ENCODE peak calls at places on chromosomes 7 and 10, in ten cellular contexts. One of them, this sample, is unnamed.

GRCh38 chr7:139648617-139648932 is 125.1 kb downstream of the CLEC2L start:
- DNase-seq in suprapubic skin: no peak
- DNase-seq in testis: no peak
- DNase-seq in IMR-90: no peak
- DNase-seq in esophagus muscularis mucosa: no peak
- DNase-seq in lower leg skin: no peak
- DNase-seq in adrenal gland: no peak
- DNase-seq in NB4: no peak
- DNase-seq in A549: no peak
- DNase-seq in ovary: no peak
- DNase-seq in this sample: no peak

GRCh38 chr7:123665157-123665556 is 9.5 kb downstream of the LMOD2 start:
- DNase-seq in lower leg skin: no peak
- DNase-seq in IMR-90: peak
- DNase-seq in testis: no peak
- DNase-seq in NB4: no peak
- DNase-seq in ovary: no peak
- DNase-seq in adrenal gland: no peak
- DNase-seq in suprapubic skin: no peak
- DNase-seq in esophagus muscularis mucosa: no peak
- DNase-seq in A549: no peak
- DNase-seq in this sample: no peak

GRCh38 chr7:136868496-136869005 is at the start of gene CHRM2:
- DNase-seq in IMR-90: peak
- DNase-seq in A549: no peak
- DNase-seq in suprapubic skin: no peak
- DNase-seq in esophagus muscularis mucosa: no peak
- DNase-seq in lower leg skin: no peak
- DNase-seq in adrenal gland: no peak
- DNase-seq in ovary: peak
- DNase-seq in testis: no peak
- DNase-seq in NB4: no peak
- DNase-seq in this sample: no peak

GRCh38 chr7:95404316-95404715 is 8.1 kb upstream of the PON3 start:
- DNase-seq in testis: peak
- DNase-seq in adrenal gland: no peak
- DNase-seq in NB4: no peak
- DNase-seq in ovary: peak
- DNase-seq in esophagus muscularis mucosa: no peak
- DNase-seq in A549: no peak
- DNase-seq in suprapubic skin: no peak
- DNase-seq in lower leg skin: no peak
- DNase-seq in IMR-90: peak
- DNase-seq in this sample: no peak

GRCh38 chr7:158818325-158819213 is 10.7 kb downstream of the ESYT2 start:
- DNase-seq in A549: peak
- DNase-seq in IMR-90: peak
- DNase-seq in lower leg skin: peak
- DNase-seq in adrenal gland: peak
- DNase-seq in esophagus muscularis mucosa: peak
- DNase-seq in NB4: peak
- DNase-seq in suprapubic skin: peak
- DNase-seq in testis: peak
- DNase-seq in ovary: peak
- DNase-seq in this sample: peak

GRCh38 chr7:116089293-116089692 is 58.7 kb upstream of the TFEC start:
- DNase-seq in suprapubic skin: no peak
- DNase-seq in IMR-90: no peak
- DNase-seq in adrenal gland: no peak
- DNase-seq in testis: no peak
- DNase-seq in lower leg skin: no peak
- DNase-seq in ovary: no peak
- DNase-seq in NB4: no peak
- DNase-seq in esophagus muscularis mucosa: no peak
- DNase-seq in A549: no peak
- DNase-seq in this sample: no peak

GRCh38 chr10:24425151-24425550 is 216.2 kb downstream of the KIAA1217 start:
- DNase-seq in suprapubic skin: no peak
- DNase-seq in adrenal gland: no peak
- DNase-seq in IMR-90: no peak
- DNase-seq in A549: no peak
- DNase-seq in testis: no peak
- DNase-seq in lower leg skin: no peak
- DNase-seq in ovary: no peak
- DNase-seq in esophagus muscularis mucosa: no peak
- DNase-seq in NB4: no peak
- DNase-seq in this sample: no peak

GRCh38 chr7:102412548-102412947 is 16.4 kb downstream of the PRKRIP1 start:
- DNase-seq in testis: peak
- DNase-seq in esophagus muscularis mucosa: no peak
- DNase-seq in suprapubic skin: no peak
- DNase-seq in ovary: no peak
- DNase-seq in NB4: peak
- DNase-seq in lower leg skin: no peak
- DNase-seq in adrenal gland: peak
- DNase-seq in A549: peak
- DNase-seq in IMR-90: peak
- DNase-seq in this sample: no peak

GRCh38 chr10:3850999-3851937 is 66.3 kb upstream of the KLF6 start:
- DNase-seq in lower leg skin: no peak
- DNase-seq in ovary: no peak
- DNase-seq in suprapubic skin: no peak
- DNase-seq in A549: peak
- DNase-seq in testis: no peak
- DNase-seq in esophagus muscularis mucosa: no peak
- DNase-seq in adrenal gland: no peak
- DNase-seq in NB4: peak
- DNase-seq in IMR-90: peak
- DNase-seq in this sample: no peak

GRCh38 chr10:114869500-114869899 is 47.9 kb downstream of the FHIP2A start:
- DNase-seq in suprapubic skin: no peak
- DNase-seq in adrenal gland: no peak
- DNase-seq in esophagus muscularis mucosa: no peak
- DNase-seq in lower leg skin: no peak
- DNase-seq in IMR-90: peak
- DNase-seq in A549: no peak
- DNase-seq in testis: no peak
- DNase-seq in NB4: peak
- DNase-seq in ovary: no peak
- DNase-seq in this sample: no peak

GRCh38 chr10:133364645-133365431 is 7.0 kb upstream of the FUOM start:
- DNase-seq in suprapubic skin: no peak
- DNase-seq in ovary: no peak
- DNase-seq in testis: no peak
- DNase-seq in A549: no peak
- DNase-seq in NB4: no peak
- DNase-seq in IMR-90: no peak
- DNase-seq in lower leg skin: no peak
- DNase-seq in esophagus muscularis mucosa: no peak
- DNase-seq in adrenal gland: no peak
- DNase-seq in this sample: no peak

GRCh38 chr7:50310361-50310760 is 5.8 kb downstream of the IKZF1 start:
- DNase-seq in A549: no peak
- DNase-seq in NB4: peak
- DNase-seq in IMR-90: no peak
- DNase-seq in ovary: no peak
- DNase-seq in adrenal gland: no peak
- DNase-seq in lower leg skin: no peak
- DNase-seq in esophagus muscularis mucosa: no peak
- DNase-seq in testis: no peak
- DNase-seq in suprapubic skin: no peak
- DNase-seq in this sample: no peak

GRCh38 chr7:120941064-120941463 is 9.5 kb upstream of the ING3 start:
- DNase-seq in adrenal gland: no peak
- DNase-seq in NB4: peak
- DNase-seq in esophagus muscularis mucosa: no peak
- DNase-seq in IMR-90: no peak
- DNase-seq in testis: no peak
- DNase-seq in suprapubic skin: no peak
- DNase-seq in A549: no peak
- DNase-seq in lower leg skin: no peak
- DNase-seq in ovary: no peak
- DNase-seq in this sample: no peak

GRCh38 chr10:46555713-46556514 is 544 bp downstream of the GPRIN2 start:
- DNase-seq in IMR-90: no peak
- DNase-seq in testis: peak
- DNase-seq in esophagus muscularis mucosa: no peak
- DNase-seq in A549: peak
- DNase-seq in adrenal gland: peak
- DNase-seq in NB4: peak
- DNase-seq in lower leg skin: peak
- DNase-seq in suprapubic skin: peak
- DNase-seq in ovary: peak
- DNase-seq in this sample: peak

GRCh38 chr10:21495002-21495685 is 30.3 kb downstream of the SKIDA1 start:
- DNase-seq in lower leg skin: peak
- DNase-seq in IMR-90: peak
- DNase-seq in esophagus muscularis mucosa: no peak
- DNase-seq in ovary: peak
- DNase-seq in A549: no peak
- DNase-seq in testis: peak
- DNase-seq in suprapubic skin: no peak
- DNase-seq in adrenal gland: peak
- DNase-seq in NB4: no peak
- DNase-seq in this sample: no peak

GRCh38 chr7:26420600-26420999 is 128.9 kb downstream of the SNX10 start:
- DNase-seq in IMR-90: no peak
- DNase-seq in lower leg skin: no peak
- DNase-seq in A549: no peak
- DNase-seq in NB4: no peak
- DNase-seq in adrenal gland: no peak
- DNase-seq in esophagus muscularis mucosa: no peak
- DNase-seq in ovary: no peak
- DNase-seq in suprapubic skin: no peak
- DNase-seq in testis: no peak
- DNase-seq in this sample: no peak
- TF ChIP-seq POLR2A in IMR-90: no peak
- TF ChIP-seq POLR2A in lower leg skin: no peak
- TF ChIP-seq POLR2A in A549: no peak
- TF ChIP-seq POLR2A in NB4: no peak
- TF ChIP-seq POLR2A in adrenal gland: no peak
- TF ChIP-seq POLR2A in esophagus muscularis mucosa: no peak
- TF ChIP-seq POLR2A in ovary: no peak
- TF ChIP-seq POLR2A in suprapubic skin: no peak
- TF ChIP-seq POLR2A in testis: no peak
- TF ChIP-seq POLR2A in this sample: no peak

DNA sequence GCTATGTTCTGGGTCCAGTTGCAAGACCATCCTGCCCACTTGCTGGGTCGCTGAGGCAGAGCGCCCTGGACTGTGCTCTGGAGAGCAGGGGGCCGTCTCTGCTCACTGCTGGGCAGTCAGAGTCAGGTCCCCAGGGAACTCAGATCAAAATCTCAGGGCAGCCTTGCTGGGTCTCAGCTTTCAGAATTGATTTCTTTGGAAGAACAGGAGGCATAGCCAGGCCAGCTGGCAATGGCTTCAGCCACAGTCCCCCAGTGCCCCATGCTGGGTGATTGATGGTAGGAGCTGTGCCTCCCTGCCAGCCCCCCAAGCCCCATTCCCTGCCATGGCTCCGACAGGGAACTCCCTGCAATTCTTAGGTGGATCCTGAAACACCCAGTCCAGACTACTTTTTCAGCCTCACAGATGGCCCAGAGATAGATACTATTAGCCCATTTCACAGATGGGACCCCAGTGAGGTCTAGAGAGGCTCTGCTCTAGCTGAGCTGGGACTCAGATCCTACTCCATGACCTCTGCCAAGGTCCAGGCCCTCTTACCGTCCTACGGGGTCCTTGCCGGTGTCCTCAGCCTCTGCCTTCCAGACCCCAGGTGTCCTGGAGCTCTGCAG is 470 bp downstream of the MMRN2 start:
- DNase-seq in A549: no peak
- DNase-seq in esophagus muscularis mucosa: no peak
- DNase-seq in NB4: no peak
- DNase-seq in testis: no peak
- DNase-seq in adrenal gland: no peak
- DNase-seq in IMR-90: no peak
- DNase-seq in ovary: peak
- DNase-seq in lower leg skin: no peak
- DNase-seq in suprapubic skin: no peak
- DNase-seq in this sample: no peak
- H3K4me3 ChIP-seq in A549: no peak
- H3K4me3 ChIP-seq in esophagus muscularis mucosa: peak
- H3K4me3 ChIP-seq in NB4: no peak
- H3K4me3 ChIP-seq in testis: no peak
- H3K4me3 ChIP-seq in adrenal gland: no peak
- H3K4me3 ChIP-seq in IMR-90: no peak
- H3K4me3 ChIP-seq in ovary: peak
- H3K4me3 ChIP-seq in lower leg skin: no peak
- H3K4me3 ChIP-seq in suprapubic skin: peak
- H3K4me3 ChIP-seq in this sample: peak

DNA sequence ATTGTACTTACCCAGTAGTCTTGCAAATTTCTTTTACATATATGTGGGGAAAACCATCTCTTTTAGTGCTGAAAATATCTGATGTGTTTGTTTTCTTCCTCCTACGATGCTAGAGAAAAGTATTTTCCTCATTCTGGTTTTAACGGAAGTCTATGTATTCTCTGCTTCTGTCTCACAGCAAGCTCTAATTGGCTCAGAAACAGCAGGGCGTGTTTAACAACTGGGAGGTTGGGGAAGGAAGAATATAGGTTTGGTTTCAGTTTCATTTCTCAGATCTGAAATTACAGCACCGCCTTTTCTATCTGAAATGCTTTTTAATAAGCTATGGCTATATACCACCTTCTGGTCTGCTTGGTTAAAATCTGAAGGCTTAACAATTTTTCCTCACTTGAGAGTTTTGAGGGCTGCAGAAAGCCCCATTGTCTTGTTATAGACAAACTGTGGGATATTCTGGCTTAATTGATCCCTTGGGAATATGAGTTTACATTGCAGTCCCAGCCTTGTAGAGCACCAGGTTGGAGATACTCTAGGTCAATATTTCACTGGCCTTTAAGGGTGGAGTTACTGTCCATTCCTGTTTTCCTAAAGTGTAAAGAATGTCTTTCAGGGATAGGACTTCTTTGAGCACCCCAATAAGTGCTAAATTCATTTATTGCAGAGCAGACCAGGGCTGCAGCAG is at the start of gene SAMD9:
- DNase-seq in ovary: no peak
- DNase-seq in lower leg skin: no peak
- DNase-seq in suprapubic skin: no peak
- DNase-seq in testis: peak
- DNase-seq in esophagus muscularis mucosa: no peak
- DNase-seq in IMR-90: peak
- DNase-seq in A549: peak
- DNase-seq in NB4: peak
- DNase-seq in adrenal gland: peak
- DNase-seq in this sample: no peak
- TF ChIP-seq POLR2A in ovary: no peak
- TF ChIP-seq POLR2A in lower leg skin: no peak
- TF ChIP-seq POLR2A in suprapubic skin: no peak
- TF ChIP-seq POLR2A in testis: no peak
- TF ChIP-seq POLR2A in esophagus muscularis mucosa: no peak
- TF ChIP-seq POLR2A in IMR-90: no peak
- TF ChIP-seq POLR2A in A549: no peak
- TF ChIP-seq POLR2A in NB4: peak
- TF ChIP-seq POLR2A in adrenal gland: peak
- TF ChIP-seq POLR2A in this sample: peak

DNA sequence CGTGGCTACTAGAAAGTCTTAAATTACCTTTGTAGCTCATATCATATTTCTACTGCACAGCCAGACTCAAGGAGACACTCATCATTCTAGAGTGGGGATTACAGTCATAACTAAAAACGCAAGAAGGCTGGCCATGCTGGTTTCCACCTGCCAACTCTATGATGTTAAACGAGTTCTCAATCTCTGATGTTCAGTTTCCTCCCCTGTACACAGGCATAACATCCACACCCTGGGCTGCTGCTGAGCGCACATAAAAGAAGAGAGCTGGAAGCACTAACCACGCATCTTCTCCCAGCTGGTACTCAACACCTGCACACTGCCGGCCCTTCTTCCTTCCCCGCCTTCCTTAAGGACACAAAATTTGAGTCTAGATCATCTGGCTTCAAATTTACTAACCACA is 60.5 kb downstream of the SORBS1 start:
- DNase-seq in ovary: no peak
- DNase-seq in adrenal gland: no peak
- DNase-seq in A549: no peak
- DNase-seq in NB4: no peak
- DNase-seq in esophagus muscularis mucosa: no peak
- DNase-seq in lower leg skin: no peak
- DNase-seq in suprapubic skin: no peak
- DNase-seq in IMR-90: no peak
- DNase-seq in testis: no peak
- DNase-seq in this sample: no peak
- H3K4me3 ChIP-seq in ovary: no peak
- H3K4me3 ChIP-seq in adrenal gland: no peak
- H3K4me3 ChIP-seq in A549: no peak
- H3K4me3 ChIP-seq in NB4: no peak
- H3K4me3 ChIP-seq in esophagus muscularis mucosa: peak
- H3K4me3 ChIP-seq in lower leg skin: no peak
- H3K4me3 ChIP-seq in suprapubic skin: no peak
- H3K4me3 ChIP-seq in IMR-90: no peak
- H3K4me3 ChIP-seq in testis: no peak
- H3K4me3 ChIP-seq in this sample: no peak

This sample was measured in right lobe of liver.